ENCODE peak calls at places on chromosomes 7 and 10, in seven cellular contexts. L, E, Y, R, P, O and J are unnamed samples.

GRCh38 chr7:157579425-157579824 is 242.6 kb downstream of the DNAJB6 start:
- DNase-seq in L (no peak), E (no peak), Y (no peak), R (no peak), P (no peak), O (peak; percentile 57), J (no peak)

GRCh38 chr7:32206987-32207386 is 136.8 kb upstream of the PDE1C start:
- DNase-seq in L (peak; percentile 7), E (no peak), Y (no peak), R (no peak), P (peak; percentile 68), O (no peak), J (no peak)

GRCh38 chr7:40673285-40673684 is 538.5 kb downstream of the SUGCT start:
- DNase-seq in L (peak; percentile 29), E (no peak), Y (no peak), R (no peak), P (no peak), O (no peak), J (no peak)

GRCh38 chr7:152865461-152865860 is 105.9 kb downstream of the ACTR3B start:
- DNase-seq in L (no peak), E (no peak), Y (no peak), R (no peak), P (no peak), O (no peak), J (no peak)

GRCh38 chr10:12418000-12418399 is 68.7 kb downstream of the CAMK1D start:
- DNase-seq in L (no peak), E (no peak), Y (no peak), R (no peak), P (no peak), O (no peak), J (no peak)

GRCh38 chr10:71708301-71708703 is 11.3 kb downstream of the C10orf105 start:
- DNase-seq in L (peak; percentile 54), E (peak; percentile 61), Y (peak; percentile 68), R (no peak), P (peak; percentile 82), O (peak; percentile 62), J (peak; percentile 78)

GRCh38 chr10:87973635-87974034 is 110.2 kb downstream of the PTEN start:
- DNase-seq in L (no peak), E (no peak), Y (no peak), R (no peak), P (peak; percentile 78), O (no peak), J (no peak)

GRCh38 chr10:108861181-108861754 is 1062.0 kb downstream of the XPNPEP1 start:
- DNase-seq in L (no peak), E (no peak), Y (no peak), R (no peak), P (no peak), O (no peak), J (no peak)

GRCh38 chr7:132654150-132654549 is 77.9 kb upstream of the PLXNA4 start:
- DNase-seq in L (no peak), E (peak; percentile 60), Y (peak; percentile 25), R (no peak), P (peak; percentile 76), O (no peak), J (peak; percentile 29)

GRCh38 chr7:83271212-83272099 is 108.8 kb upstream of the PCLO start:
- DNase-seq in L (peak; percentile 55), E (no peak), Y (no peak), R (no peak), P (peak; percentile 59), O (no peak), J (no peak)

GRCh38 chr10:127569210-127569609 is 20.1 kb downstream of the NPS start:
- DNase-seq in L (no peak), E (no peak), Y (no peak), R (no peak), P (no peak), O (no peak), J (no peak)

GRCh38 chr7:90706067-90706716 is 110.1 kb downstream of the CDK14 start:
- DNase-seq in L (peak; percentile 19), E (no peak), Y (no peak), R (no peak), P (no peak), O (no peak), J (no peak)
- TF ChIP-seq POLR2AphosphoS5 in L (no peak), E (no peak), Y (no peak), R (no peak), P (no peak), O (no peak), J (no peak)

DNA sequence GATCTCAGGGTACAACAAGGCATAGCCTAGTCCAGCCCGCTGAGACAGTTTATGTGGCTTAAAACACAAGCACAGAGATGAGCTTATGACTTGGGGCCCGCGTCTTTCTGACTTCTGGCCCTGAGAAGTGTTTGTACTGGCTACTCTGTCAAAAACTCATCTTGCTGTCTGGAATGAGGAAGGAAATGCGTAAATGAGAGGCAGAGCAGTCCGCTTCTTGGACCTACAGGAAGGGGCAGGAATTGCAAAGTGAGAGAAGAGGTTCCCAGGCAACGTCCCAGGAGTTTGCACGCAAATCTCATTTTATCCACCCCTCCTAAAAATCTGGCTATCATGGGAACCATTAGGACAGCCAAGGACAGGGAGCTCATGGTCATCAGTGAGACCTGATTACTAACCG is 5.5 kb downstream of the ANXA11 start:
- DNase-seq in L (peak; percentile 92), E (peak; percentile 72), Y (no peak), R (no peak), P (peak; percentile 49), O (peak; percentile 52), J (no peak)
- TF ChIP-seq POLR2AphosphoS5 in L (peak; percentile 53), E (no peak), Y (no peak), R (no peak), P (no peak), O (peak; percentile 80), J (no peak)

DNA sequence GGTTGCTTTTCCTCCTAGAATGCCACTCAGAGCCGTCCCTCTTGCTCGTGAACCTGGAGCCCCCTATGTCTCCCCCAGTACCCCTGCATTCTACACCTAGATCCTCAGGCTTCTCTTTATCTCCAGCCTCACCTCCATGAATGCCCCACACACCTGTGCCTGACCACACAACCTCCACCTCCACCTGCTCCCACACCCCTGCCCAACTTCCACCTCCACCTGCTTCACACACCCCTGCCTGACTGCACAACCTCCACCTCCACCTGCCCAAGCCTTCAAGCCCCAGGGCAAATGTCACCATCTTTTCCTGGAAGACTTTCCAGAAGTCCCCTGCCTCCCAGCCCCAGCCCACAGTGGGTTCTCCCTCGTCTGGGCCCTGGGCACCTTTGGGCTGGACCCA is 6.9 kb upstream of the LFNG start:
- DNase-seq in L (no peak), E (no peak), Y (no peak), R (no peak), P (no peak), O (no peak), J (no peak)
- TF ChIP-seq POLR2AphosphoS5 in L (no peak), E (no peak), Y (no peak), R (no peak), P (no peak), O (no peak), J (no peak)

GRCh38 chr7:5424689-5425506 is 1.3 kb upstream of the TNRC18 start:
- DNase-seq in L (peak; percentile 61), E (peak; percentile 52), Y (no peak), R (no peak), P (peak; percentile 46), O (peak; percentile 48), J (no peak)

GRCh38 chr7:5423844-5424688 is 432 bp upstream of the TNRC18 start:
- DNase-seq in L (peak; percentile 98), E (peak; percentile 99), Y (no peak), R (no peak), P (peak; percentile 98), O (peak; percentile 95), J (no peak)

GRCh38 chr7:5421626-5422323 is 1.9 kb downstream of the TNRC18 start:
- DNase-seq in L (peak; percentile 61), E (peak; percentile 28), Y (no peak), R (no peak), P (peak; percentile 60), O (peak; percentile 64), J (no peak)

GRCh38 chr7:5422324-5423271 is 1.0 kb downstream of the TNRC18 start:
- DNase-seq in L (peak; percentile 39), E (peak; percentile 26), Y (no peak), R (no peak), P (peak; percentile 66), O (no peak), J (no peak)

DNA sequence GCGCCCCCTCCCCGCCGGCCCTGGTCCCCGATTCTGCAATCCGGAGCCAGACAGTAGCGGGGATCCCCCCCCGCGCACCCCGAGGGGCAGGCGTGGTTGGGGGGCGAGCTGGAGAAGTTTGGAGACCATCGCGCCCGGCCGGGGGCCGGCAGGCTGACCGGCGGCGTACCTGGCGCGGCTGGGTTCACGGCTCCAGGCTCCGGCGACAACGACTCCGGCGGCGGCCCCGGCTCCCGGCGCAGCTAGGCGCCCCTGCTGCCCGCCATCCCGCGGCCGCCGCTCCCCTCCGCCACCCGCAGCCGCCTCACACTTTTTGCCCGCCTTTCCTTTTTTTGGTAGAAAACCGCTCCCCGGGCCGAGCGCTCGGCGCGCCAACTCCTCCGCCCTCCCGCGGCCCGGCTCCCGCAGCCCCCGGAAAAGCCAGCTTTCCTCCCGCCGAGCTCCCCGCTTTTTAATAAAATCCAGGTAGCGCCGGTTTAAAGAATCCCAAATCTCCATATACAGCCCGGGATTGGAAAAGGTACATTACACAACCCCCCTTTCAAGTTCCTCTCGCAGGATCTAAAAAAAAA is at the start of gene TNRC18:
- DNase-seq in L (no peak), E (peak; percentile 73), Y (no peak), R (no peak), P (no peak), O (peak; percentile 32), J (no peak)
- TF ChIP-seq POLR2AphosphoS5 in L (peak; percentile 63), E (no peak), Y (no peak), R (no peak), P (no peak), O (no peak), J (no peak)

GRCh38 chr7:128032605-128033235 is 1.5 kb upstream of the LRRC4 start:
- DNase-seq in L (no peak), E (no peak), Y (no peak), R (no peak), P (peak; percentile 57), O (no peak), J (peak; percentile 24)
- TF ChIP-seq POLR2AphosphoS5 in L (no peak), E (no peak), Y (no peak), R (no peak), P (no peak), O (no peak), J (no peak)

GRCh38 chr10:78961760-78962159 is 107.0 kb upstream of the ZMIZ1 start:
- DNase-seq in L (no peak), E (no peak), Y (no peak), R (no peak), P (no peak), O (no peak), J (no peak)

GRCh38 chr10:78964274-78964951 is 104.4 kb upstream of the ZMIZ1 start:
- DNase-seq in L (peak; percentile 14), E (no peak), Y (no peak), R (no peak), P (no peak), O (no peak), J (no peak)

GRCh38 chr10:78964952-78965633 is 103.7 kb upstream of the ZMIZ1 start:
- DNase-seq in L (peak; percentile 66), E (no peak), Y (no peak), R (no peak), P (peak; percentile 81), O (no peak), J (no peak)

GRCh38 chr10:78966182-78966787 is 102.5 kb upstream of the ZMIZ1 start:
- DNase-seq in L (no peak), E (no peak), Y (no peak), R (no peak), P (no peak), O (no peak), J (no peak)

GRCh38 chr10:78963074-78964034 is 105.4 kb upstream of the ZMIZ1 start:
- DNase-seq in L (peak; percentile 39), E (no peak), Y (no peak), R (no peak), P (no peak), O (no peak), J (no peak)
- TF ChIP-seq POLR2AphosphoS5 in L (no peak), E (no peak), Y (no peak), R (no peak), P (no peak), O (no peak), J (no peak)